ENCODE peak calls at places on chromosomes 7 and 10, in ten cellular contexts. One of them, this sample, is unnamed.
A peak's percentile ranks its signal among the peaks of the same experiment; 100 is the strongest.

GRCh38 chr10:14032406-14032998 is 298.2 kb downstream of the FRMD4A start:
- DNase-seq in CD8-positive, alpha-beta T cell: peak; percentile 24
- DNase-seq in adrenal gland: no peak
- DNase-seq in mammary epithelial cell: no peak
- DNase-seq in fibroblast of lung: no peak
- DNase-seq in endothelial cell of umbilical vein: peak; percentile 41
- DNase-seq in CD8-positive, alpha-beta memory T cell: peak; percentile 8
- DNase-seq in Peyer's patch: no peak
- DNase-seq in upper lobe of left lung: no peak
- DNase-seq in neural progenitor cell: peak; percentile 74
- DNase-seq in this sample: no peak

GRCh38 chr10:118017071-118017740 is 29.5 kb downstream of the RAB11FIP2 start:
- DNase-seq in neural progenitor cell: peak; percentile 18
- DNase-seq in Peyer's patch: no peak
- DNase-seq in adrenal gland: no peak
- DNase-seq in CD8-positive, alpha-beta memory T cell: no peak
- DNase-seq in upper lobe of left lung: no peak
- DNase-seq in mammary epithelial cell: no peak
- DNase-seq in CD8-positive, alpha-beta T cell: no peak
- DNase-seq in endothelial cell of umbilical vein: no peak
- DNase-seq in fibroblast of lung: no peak
- DNase-seq in this sample: no peak

GRCh38 chr10:117537904-117538524 is 4.5 kb upstream of the EMX2 start:
- DNase-seq in mammary epithelial cell: no peak
- DNase-seq in CD8-positive, alpha-beta T cell: no peak
- DNase-seq in fibroblast of lung: no peak
- DNase-seq in adrenal gland: no peak
- DNase-seq in neural progenitor cell: no peak
- DNase-seq in Peyer's patch: no peak
- DNase-seq in endothelial cell of umbilical vein: no peak
- DNase-seq in CD8-positive, alpha-beta memory T cell: no peak
- DNase-seq in upper lobe of left lung: no peak
- DNase-seq in this sample: no peak

GRCh38 chr7:44959433-44959951 is 19.3 kb downstream of the MYO1G start:
- DNase-seq in Peyer's patch: no peak
- DNase-seq in upper lobe of left lung: no peak
- DNase-seq in mammary epithelial cell: peak; percentile 71
- DNase-seq in neural progenitor cell: no peak
- DNase-seq in CD8-positive, alpha-beta T cell: no peak
- DNase-seq in endothelial cell of umbilical vein: no peak
- DNase-seq in adrenal gland: no peak
- DNase-seq in CD8-positive, alpha-beta memory T cell: peak; percentile 43
- DNase-seq in fibroblast of lung: no peak
- DNase-seq in this sample: no peak

GRCh38 chr10:52221937-52222336 is 92.1 kb upstream of the DKK1 start:
- DNase-seq in fibroblast of lung: no peak
- DNase-seq in neural progenitor cell: no peak
- DNase-seq in adrenal gland: no peak
- DNase-seq in CD8-positive, alpha-beta T cell: no peak
- DNase-seq in Peyer's patch: no peak
- DNase-seq in endothelial cell of umbilical vein: no peak
- DNase-seq in mammary epithelial cell: no peak
- DNase-seq in upper lobe of left lung: no peak
- DNase-seq in CD8-positive, alpha-beta memory T cell: no peak
- DNase-seq in this sample: no peak

GRCh38 chr7:94391716-94392390 is 2.8 kb upstream of the COL1A2 start:
- DNase-seq in mammary epithelial cell: no peak
- DNase-seq in neural progenitor cell: peak; percentile 49
- DNase-seq in endothelial cell of umbilical vein: no peak
- DNase-seq in CD8-positive, alpha-beta T cell: no peak
- DNase-seq in upper lobe of left lung: no peak
- DNase-seq in Peyer's patch: no peak
- DNase-seq in adrenal gland: peak; percentile 22
- DNase-seq in fibroblast of lung: peak; percentile 81
- DNase-seq in CD8-positive, alpha-beta memory T cell: no peak
- DNase-seq in this sample: no peak

GRCh38 chr10:113126506-113127192 is 176.6 kb downstream of the TCF7L2 start:
- DNase-seq in CD8-positive, alpha-beta memory T cell: peak; percentile 9
- DNase-seq in adrenal gland: peak; percentile 61
- DNase-seq in Peyer's patch: peak; percentile 71
- DNase-seq in endothelial cell of umbilical vein: peak; percentile 76
- DNase-seq in mammary epithelial cell: peak; percentile 63
- DNase-seq in neural progenitor cell: peak; percentile 96
- DNase-seq in upper lobe of left lung: peak; percentile 71
- DNase-seq in fibroblast of lung: peak; percentile 76
- DNase-seq in CD8-positive, alpha-beta T cell: peak; percentile 23
- DNase-seq in this sample: peak; percentile 74

GRCh38 chr7:22597845-22598244 is 97.9 kb upstream of the STEAP1B start:
- DNase-seq in upper lobe of left lung: no peak
- DNase-seq in mammary epithelial cell: peak; percentile 88
- DNase-seq in adrenal gland: no peak
- DNase-seq in Peyer's patch: no peak
- DNase-seq in fibroblast of lung: peak; percentile 90
- DNase-seq in neural progenitor cell: no peak
- DNase-seq in endothelial cell of umbilical vein: peak; percentile 75
- DNase-seq in CD8-positive, alpha-beta T cell: no peak
- DNase-seq in CD8-positive, alpha-beta memory T cell: no peak
- DNase-seq in this sample: no peak

GRCh38 chr7:70736715-70737460 is 395.1 kb upstream of the GALNT17 start:
- DNase-seq in fibroblast of lung: peak; percentile 70
- DNase-seq in endothelial cell of umbilical vein: peak; percentile 2
- DNase-seq in CD8-positive, alpha-beta memory T cell: no peak
- DNase-seq in Peyer's patch: no peak
- DNase-seq in upper lobe of left lung: peak; percentile 36
- DNase-seq in CD8-positive, alpha-beta T cell: no peak
- DNase-seq in mammary epithelial cell: peak; percentile 24
- DNase-seq in adrenal gland: peak; percentile 27
- DNase-seq in neural progenitor cell: no peak
- DNase-seq in this sample: peak; percentile 31
- H3K4me3 ChIP-seq in fibroblast of lung: peak overlapping the region; percentile 19
- H3K4me3 ChIP-seq in endothelial cell of umbilical vein: no peak overlapping the region
- H3K4me3 ChIP-seq in CD8-positive, alpha-beta memory T cell: no peak overlapping the region
- H3K4me3 ChIP-seq in Peyer's patch: no peak overlapping the region
- H3K4me3 ChIP-seq in upper lobe of left lung: peak overlapping the region; percentile 25
- H3K4me3 ChIP-seq in CD8-positive, alpha-beta T cell: no peak overlapping the region
- H3K4me3 ChIP-seq in mammary epithelial cell: peak overlapping the region; percentile 15
- H3K4me3 ChIP-seq in adrenal gland: peak overlapping the region; percentile 18
- H3K4me3 ChIP-seq in neural progenitor cell: no peak overlapping the region
- H3K4me3 ChIP-seq in this sample: no peak overlapping the region

DNA sequence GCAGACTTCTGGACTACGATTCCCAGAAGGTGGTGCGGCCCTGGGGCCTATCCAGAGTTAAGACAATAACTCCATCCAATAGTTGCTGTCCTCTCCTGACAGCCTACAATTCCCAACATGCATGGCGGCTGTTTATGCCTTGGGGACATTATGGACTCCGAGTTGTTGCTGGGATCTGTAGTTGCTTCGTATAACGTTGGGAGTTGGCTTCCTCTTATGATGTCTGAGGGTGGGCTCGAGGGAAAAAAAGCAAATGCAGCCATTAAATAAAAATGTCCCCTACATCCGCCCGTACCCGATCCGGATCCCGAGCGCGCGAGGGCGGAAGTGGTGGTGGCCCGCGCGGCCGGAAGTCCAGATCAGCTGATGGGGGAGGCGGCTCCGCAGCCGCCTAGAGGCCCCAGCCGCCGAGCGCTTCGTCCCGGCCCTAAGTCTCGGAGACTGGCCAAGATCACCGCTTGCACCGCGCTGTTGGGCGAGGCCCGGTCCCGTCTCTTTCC is at the start of gene ZSWIM8:
- DNase-seq in mammary epithelial cell: peak; percentile 93
- DNase-seq in upper lobe of left lung: peak; percentile 93
- DNase-seq in adrenal gland: peak; percentile 91
- DNase-seq in neural progenitor cell: peak; percentile 94
- DNase-seq in endothelial cell of umbilical vein: peak; percentile 95
- DNase-seq in CD8-positive, alpha-beta T cell: peak; percentile 83
- DNase-seq in CD8-positive, alpha-beta memory T cell: peak; percentile 79
- DNase-seq in fibroblast of lung: peak; percentile 98
- DNase-seq in Peyer's patch: peak; percentile 95
- DNase-seq in this sample: peak; percentile 95
- H3K4me1 ChIP-seq in mammary epithelial cell: peaks cover 20% of the 10 kb centered on the region
- H3K4me1 ChIP-seq in upper lobe of left lung: peaks cover 54% of the 10 kb centered on the region
- H3K4me1 ChIP-seq in adrenal gland: peaks cover 52% of the 10 kb centered on the region
- H3K4me1 ChIP-seq in neural progenitor cell: peaks cover 25% of the 10 kb centered on the region
- H3K4me1 ChIP-seq in endothelial cell of umbilical vein: peaks cover 33% of the 10 kb centered on the region
- H3K4me1 ChIP-seq in CD8-positive, alpha-beta T cell: peaks cover 41% of the 10 kb centered on the region
- H3K4me1 ChIP-seq in CD8-positive, alpha-beta memory T cell: peaks cover 50% of the 10 kb centered on the region
- H3K4me1 ChIP-seq in fibroblast of lung: peaks cover 7% of the 10 kb centered on the region
- H3K4me1 ChIP-seq in Peyer's patch: peaks cover 13% of the 10 kb centered on the region
- H3K4me1 ChIP-seq in this sample: peaks cover 21% of the 10 kb centered on the region

GRCh38 chr7:24974026-24974832 is 5.7 kb downstream of the OSBPL3 start:
- DNase-seq in CD8-positive, alpha-beta T cell: no peak
- DNase-seq in endothelial cell of umbilical vein: no peak
- DNase-seq in CD8-positive, alpha-beta memory T cell: no peak
- DNase-seq in Peyer's patch: no peak
- DNase-seq in mammary epithelial cell: no peak
- DNase-seq in upper lobe of left lung: no peak
- DNase-seq in adrenal gland: no peak
- DNase-seq in neural progenitor cell: no peak
- DNase-seq in fibroblast of lung: no peak
- DNase-seq in this sample: no peak

GRCh38 chr7:24975172-24975571 is 4.8 kb downstream of the OSBPL3 start:
- DNase-seq in mammary epithelial cell: no peak
- DNase-seq in fibroblast of lung: no peak
- DNase-seq in CD8-positive, alpha-beta T cell: no peak
- DNase-seq in upper lobe of left lung: no peak
- DNase-seq in neural progenitor cell: no peak
- DNase-seq in Peyer's patch: no peak
- DNase-seq in endothelial cell of umbilical vein: no peak
- DNase-seq in CD8-positive, alpha-beta memory T cell: no peak
- DNase-seq in adrenal gland: no peak
- DNase-seq in this sample: no peak

GRCh38 chr7:24972991-24973390 is 7.0 kb downstream of the OSBPL3 start:
- DNase-seq in Peyer's patch: no peak
- DNase-seq in CD8-positive, alpha-beta T cell: no peak
- DNase-seq in mammary epithelial cell: peak; percentile 42
- DNase-seq in upper lobe of left lung: no peak
- DNase-seq in CD8-positive, alpha-beta memory T cell: no peak
- DNase-seq in neural progenitor cell: no peak
- DNase-seq in endothelial cell of umbilical vein: no peak
- DNase-seq in fibroblast of lung: peak; percentile 77
- DNase-seq in adrenal gland: no peak
- DNase-seq in this sample: no peak

GRCh38 chr7:24978837-24979469 is 1.0 kb downstream of the OSBPL3 start:
- DNase-seq in endothelial cell of umbilical vein: no peak
- DNase-seq in neural progenitor cell: peak; percentile 89
- DNase-seq in mammary epithelial cell: peak; percentile 69
- DNase-seq in fibroblast of lung: peak; percentile 30
- DNase-seq in CD8-positive, alpha-beta T cell: no peak
- DNase-seq in Peyer's patch: peak; percentile 58
- DNase-seq in adrenal gland: no peak
- DNase-seq in CD8-positive, alpha-beta memory T cell: no peak
- DNase-seq in upper lobe of left lung: peak; percentile 38
- DNase-seq in this sample: peak; percentile 23

GRCh38 chr7:24975647-24976260 is 4.2 kb downstream of the OSBPL3 start:
- DNase-seq in fibroblast of lung: peak; percentile 36
- DNase-seq in Peyer's patch: no peak
- DNase-seq in adrenal gland: no peak
- DNase-seq in neural progenitor cell: no peak
- DNase-seq in upper lobe of left lung: no peak
- DNase-seq in CD8-positive, alpha-beta memory T cell: no peak
- DNase-seq in endothelial cell of umbilical vein: no peak
- DNase-seq in mammary epithelial cell: no peak
- DNase-seq in CD8-positive, alpha-beta T cell: no peak
- DNase-seq in this sample: no peak
- H3K4me3 ChIP-seq in fibroblast of lung: no peak overlapping the region
- H3K4me3 ChIP-seq in Peyer's patch: no peak overlapping the region
- H3K4me3 ChIP-seq in adrenal gland: no peak overlapping the region
- H3K4me3 ChIP-seq in neural progenitor cell: no peak overlapping the region
- H3K4me3 ChIP-seq in upper lobe of left lung: no peak overlapping the region
- H3K4me3 ChIP-seq in CD8-positive, alpha-beta memory T cell: no peak overlapping the region
- H3K4me3 ChIP-seq in endothelial cell of umbilical vein: no peak overlapping the region
- H3K4me3 ChIP-seq in mammary epithelial cell: no peak overlapping the region
- H3K4me3 ChIP-seq in CD8-positive, alpha-beta T cell: no peak overlapping the region
- H3K4me3 ChIP-seq in this sample: no peak overlapping the region

GRCh38 chr10:8060010-8060703 is 5.7 kb downstream of the GATA3 start:
- DNase-seq in CD8-positive, alpha-beta memory T cell: no peak
- DNase-seq in Peyer's patch: peak; percentile 72
- DNase-seq in upper lobe of left lung: no peak
- DNase-seq in CD8-positive, alpha-beta T cell: peak; percentile 43
- DNase-seq in adrenal gland: peak; percentile 14
- DNase-seq in mammary epithelial cell: peak; percentile 82
- DNase-seq in endothelial cell of umbilical vein: peak; percentile 78
- DNase-seq in neural progenitor cell: peak; percentile 76
- DNase-seq in fibroblast of lung: no peak
- DNase-seq in this sample: peak; percentile 43

GRCh38 chr10:8059191-8059936 is 4.9 kb downstream of the GATA3 start:
- DNase-seq in upper lobe of left lung: no peak
- DNase-seq in endothelial cell of umbilical vein: peak; percentile 71
- DNase-seq in CD8-positive, alpha-beta T cell: no peak
- DNase-seq in CD8-positive, alpha-beta memory T cell: no peak
- DNase-seq in Peyer's patch: no peak
- DNase-seq in fibroblast of lung: no peak
- DNase-seq in adrenal gland: no peak
- DNase-seq in neural progenitor cell: peak; percentile 45
- DNase-seq in mammary epithelial cell: peak; percentile 62
- DNase-seq in this sample: no peak

GRCh38 chr10:8061274-8062211 is 7.1 kb downstream of the GATA3 start:
- DNase-seq in endothelial cell of umbilical vein: peak; percentile 71
- DNase-seq in mammary epithelial cell: peak; percentile 55
- DNase-seq in upper lobe of left lung: no peak
- DNase-seq in Peyer's patch: peak; percentile 73
- DNase-seq in CD8-positive, alpha-beta memory T cell: peak; percentile 49
- DNase-seq in CD8-positive, alpha-beta T cell: peak; percentile 44
- DNase-seq in fibroblast of lung: no peak
- DNase-seq in adrenal gland: no peak
- DNase-seq in neural progenitor cell: peak; percentile 50
- DNase-seq in this sample: peak; percentile 27

GRCh38 chr10:8058274-8059111 is 4.0 kb downstream of the GATA3 start:
- DNase-seq in endothelial cell of umbilical vein: no peak
- DNase-seq in mammary epithelial cell: peak; percentile 48
- DNase-seq in neural progenitor cell: no peak
- DNase-seq in Peyer's patch: no peak
- DNase-seq in CD8-positive, alpha-beta T cell: no peak
- DNase-seq in CD8-positive, alpha-beta memory T cell: no peak
- DNase-seq in upper lobe of left lung: no peak
- DNase-seq in adrenal gland: no peak
- DNase-seq in fibroblast of lung: no peak
- DNase-seq in this sample: no peak

DNA sequence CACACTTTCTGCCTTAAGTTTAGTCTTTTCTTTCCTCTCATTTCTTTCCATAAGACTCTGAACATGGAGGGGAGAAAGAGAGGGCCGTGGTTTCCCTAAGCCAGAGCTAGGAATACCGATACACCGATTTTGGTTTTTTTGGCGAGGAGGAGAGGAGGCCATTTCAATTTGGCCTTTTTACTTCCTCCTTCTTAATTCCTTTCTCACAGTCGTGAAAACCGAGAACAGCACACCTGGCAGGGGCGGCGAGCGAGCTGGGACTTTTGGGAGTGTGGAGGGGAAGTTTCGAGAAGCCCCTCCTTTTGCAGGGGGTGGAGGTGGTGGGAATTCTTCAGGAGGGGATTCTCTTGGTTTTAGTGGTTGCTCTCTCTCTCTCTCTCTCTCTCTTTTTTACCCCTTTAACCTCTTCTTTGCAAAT is 6.2 kb downstream of the GATA3 start:
- DNase-seq in Peyer's patch: no peak
- DNase-seq in CD8-positive, alpha-beta memory T cell: no peak
- DNase-seq in upper lobe of left lung: no peak
- DNase-seq in endothelial cell of umbilical vein: peak; percentile 50
- DNase-seq in CD8-positive, alpha-beta T cell: no peak
- DNase-seq in neural progenitor cell: no peak
- DNase-seq in mammary epithelial cell: peak; percentile 31
- DNase-seq in fibroblast of lung: no peak
- DNase-seq in adrenal gland: no peak
- DNase-seq in this sample: no peak
- H3K4me1 ChIP-seq in Peyer's patch: no peaks in the 10 kb centered on the region
- H3K4me1 ChIP-seq in CD8-positive, alpha-beta memory T cell: peaks cover 83% of the 10 kb centered on the region
- H3K4me1 ChIP-seq in upper lobe of left lung: peaks cover 42% of the 10 kb centered on the region
- H3K4me1 ChIP-seq in endothelial cell of umbilical vein: peaks cover 76% of the 10 kb centered on the region
- H3K4me1 ChIP-seq in CD8-positive, alpha-beta T cell: peaks cover 64% of the 10 kb centered on the region
- H3K4me1 ChIP-seq in neural progenitor cell: peaks cover 60% of the 10 kb centered on the region
- H3K4me1 ChIP-seq in mammary epithelial cell: peaks cover 68% of the 10 kb centered on the region
- H3K4me1 ChIP-seq in fibroblast of lung: no peaks in the 10 kb centered on the region
- H3K4me1 ChIP-seq in adrenal gland: peaks cover 20% of the 10 kb centered on the region
- H3K4me1 ChIP-seq in this sample: no peaks in the 10 kb centered on the region